ENCODE peak calls at places on chromosomes 12 and 14, in seven cellular contexts. H, L, Y, C, S, P and Q are unnamed samples.

GRCh38 chr12:91920276-91920675 is 225.4 kb downstream of the BTG1 start:
- DNase-seq in H (peak), L (no peak), Y (no peak), C (no peak), S (peak), P (peak), Q (peak)

GRCh38 chr14:75860561-75861160 is 121.1 kb downstream of the TGFB3 start:
- DNase-seq in H (no peak), L (no peak), Y (no peak), C (no peak), S (no peak), P (no peak), Q (no peak)

GRCh38 chr14:104750658-104751057 is 2.3 kb upstream of the SIVA1 start:
- DNase-seq in H (no peak), L (no peak), Y (no peak), C (no peak), S (no peak), P (no peak), Q (no peak)

GRCh38 chr12:19978193-19978592 is 390.1 kb upstream of the PDE3A start:
- DNase-seq in H (peak), L (no peak), Y (no peak), C (peak), S (peak), P (peak), Q (peak)

GRCh38 chr12:53530920-53531319 is 23.6 kb upstream of the NPFF start:
- DNase-seq in H (no peak), L (no peak), Y (no peak), C (no peak), S (peak), P (peak), Q (peak)

GRCh38 chr12:123660328-123660727 is 10.6 kb upstream of the TCTN2 start:
- DNase-seq in H (peak), L (no peak), Y (peak), C (peak), S (peak), P (peak), Q (peak)

GRCh38 chr14:99383457-99384428 is 96.9 kb downstream of the SETD3 start:
- DNase-seq in H (no peak), L (no peak), Y (no peak), C (no peak), S (no peak), P (no peak), Q (no peak)

GRCh38 chr14:75519394-75519793 is 2.9 kb upstream of the BATF start:
- DNase-seq in H (no peak), L (no peak), Y (no peak), C (no peak), S (no peak), P (no peak), Q (no peak)

GRCh38 chr12:52634266-52635056 is 16.1 kb upstream of the KRT73 start:
- DNase-seq in H (no peak), L (peak), Y (no peak), C (no peak), S (no peak), P (no peak), Q (no peak)

GRCh38 chr12:95718001-95718400 is 72.6 kb downstream of the NTN4 start:
- DNase-seq in H (no peak), L (no peak), Y (no peak), C (no peak), S (no peak), P (no peak), Q (no peak)

GRCh38 chr12:79327465-79327864 is 363.3 kb downstream of the PAWR start:
- DNase-seq in H (no peak), L (no peak), Y (no peak), C (no peak), S (no peak), P (no peak), Q (no peak)

GRCh38 chr12:90311561-90311960 is 602.9 kb upstream of the ATP2B1 start:
- DNase-seq in H (no peak), L (no peak), Y (no peak), C (no peak), S (no peak), P (no peak), Q (no peak)

GRCh38 chr12:105740970-105741725 is 397.6 kb downstream of the NUAK1 start:
- DNase-seq in H (peak), L (peak), Y (no peak), C (no peak), S (peak), P (peak), Q (peak)

GRCh38 chr12:69566603-69567002 is 18.7 kb upstream of the CCT2 start:
- DNase-seq in H (no peak), L (no peak), Y (no peak), C (no peak), S (no peak), P (no peak), Q (no peak)

GRCh38 chr12:119157528-119157927 is 21.2 kb upstream of the HSPB8 start:
- DNase-seq in H (no peak), L (no peak), Y (no peak), C (no peak), S (no peak), P (no peak), Q (no peak)

GRCh38 chr12:125140239-125140917 is 75.1 kb downstream of the AACS start:
- DNase-seq in H (no peak), L (no peak), Y (no peak), C (no peak), S (no peak), P (no peak), Q (no peak)

GRCh38 chr14:103854017-103854808 is 6.8 kb upstream of the PPP1R13B start:
- DNase-seq in H (no peak), L (no peak), Y (no peak), C (no peak), S (no peak), P (no peak), Q (no peak)

GRCh38 chr14:88323520-88324199 is 591 bp upstream of the KCNK10 start:
- DNase-seq in H (peak), L (no peak), Y (peak), C (no peak), S (no peak), P (peak), Q (peak)

GRCh38 chr14:22887260-22887989 is 4.4 kb downstream of the REM2 start:
- DNase-seq in H (peak), L (peak), Y (peak), C (no peak), S (peak), P (peak), Q (peak)

GRCh38 chr12:57724936-57725740 is 13.4 kb downstream of the AGAP2 start:
- DNase-seq in H (no peak), L (no peak), Y (no peak), C (no peak), S (no peak), P (no peak), Q (no peak)

GRCh38 chr14:34722723-34723545 is 8.5 kb upstream of the CFL2 start:
- DNase-seq in H (peak), L (no peak), Y (peak), C (peak), S (peak), P (peak), Q (peak)

DNA sequence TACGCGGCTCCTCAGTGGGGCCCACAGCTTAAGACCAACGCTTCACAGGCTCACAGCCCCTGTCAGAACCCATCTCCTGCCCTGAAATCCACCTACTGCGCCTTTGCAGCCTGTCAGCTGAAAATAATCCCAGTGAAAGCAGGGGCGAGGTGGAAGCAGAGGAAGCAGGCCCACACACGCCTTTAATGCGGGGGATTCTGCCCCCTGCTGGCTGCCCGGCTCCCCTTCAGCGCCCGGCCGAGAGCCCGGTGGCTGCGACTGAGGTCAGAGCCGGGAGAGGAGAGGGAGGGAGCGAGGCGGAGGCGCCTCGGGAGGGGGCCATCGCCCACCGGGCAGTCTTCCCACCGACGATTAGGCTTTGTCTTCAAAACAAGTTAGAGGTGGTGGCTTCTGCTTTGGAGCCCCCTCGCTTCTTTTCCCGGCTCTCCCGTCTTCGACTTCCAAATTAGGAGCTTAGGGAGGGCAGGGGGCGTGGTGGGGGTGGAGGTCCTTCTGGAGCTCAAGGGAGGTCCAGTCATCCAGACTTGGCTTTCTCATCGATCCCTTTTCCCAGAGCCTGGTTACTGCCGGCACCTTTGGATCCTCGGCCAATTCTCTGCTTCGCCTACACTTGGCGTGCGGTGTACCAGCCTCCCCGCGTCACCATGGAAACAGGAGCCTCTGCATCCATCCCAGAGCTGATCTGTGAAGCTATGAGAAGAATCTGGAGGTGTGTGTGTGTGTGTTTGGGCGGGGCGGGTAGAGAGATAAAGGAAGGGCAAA is 25.2 kb upstream of the RND1 start:
- DNase-seq in H (peak), L (peak), Y (peak), C (peak), S (peak), P (peak), Q (peak)
- H3K4me3 ChIP-seq in H (peak), L (no peak), Y (no peak), C (no peak), S (peak), P (peak), Q (peak)

GRCh38 chr14:26194816-26195215 is 403.0 kb downstream of the NOVA1 start:
- DNase-seq in H (no peak), L (no peak), Y (no peak), C (no peak), S (no peak), P (no peak), Q (no peak)

GRCh38 chr14:26191666-26192065 is 406.2 kb downstream of the NOVA1 start:
- DNase-seq in H (no peak), L (no peak), Y (no peak), C (no peak), S (peak), P (no peak), Q (no peak)

GRCh38 chr14:26187996-26188605 is 409.7 kb downstream of the NOVA1 start:
- DNase-seq in H (no peak), L (no peak), Y (no peak), C (no peak), S (peak), P (no peak), Q (peak)

GRCh38 chr14:26190644-26191043 is 407.2 kb downstream of the NOVA1 start:
- DNase-seq in H (peak), L (no peak), Y (no peak), C (no peak), S (peak), P (no peak), Q (peak)

DNA sequence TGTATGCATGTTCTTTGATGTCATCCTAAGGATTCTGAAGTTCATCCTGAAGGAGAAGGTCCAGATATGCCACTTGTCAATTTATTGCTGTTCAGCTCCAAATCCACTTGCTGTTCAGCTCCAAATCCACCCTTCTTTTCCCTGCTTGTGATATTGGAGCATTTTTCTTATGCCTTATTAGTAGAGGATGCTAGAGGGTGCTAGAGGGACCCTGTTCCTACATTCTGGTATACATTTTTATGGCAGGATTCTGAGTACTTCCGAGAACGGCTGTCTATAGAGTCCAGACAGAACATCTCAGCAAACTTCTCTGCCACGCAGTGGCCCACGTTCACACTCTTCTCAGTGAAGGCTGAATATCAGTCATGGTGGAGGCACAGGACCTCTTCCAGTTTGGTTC is 406.7 kb downstream of the NOVA1 start:
- DNase-seq in H (peak), L (no peak), Y (no peak), C (no peak), S (peak), P (no peak), Q (peak)
- TF ChIP-seq CTCF in H (peak), L (no peak), Y (no peak), C (no peak), S (peak), P (no peak), Q (peak)

GRCh38 chr14:51000566-51000965 is 56.3 kb upstream of the PYGL start:
- DNase-seq in H (no peak), L (no peak), Y (no peak), C (no peak), S (no peak), P (no peak), Q (no peak)

GRCh38 chr14:51006781-51007211 is 62.5 kb upstream of the PYGL start:
- DNase-seq in H (peak), L (peak), Y (no peak), C (peak), S (peak), P (peak), Q (no peak)

GRCh38 chr14:51004801-51005526 is 60.7 kb upstream of the PYGL start:
- DNase-seq in H (peak), L (peak), Y (no peak), C (no peak), S (peak), P (peak), Q (peak)

GRCh38 chr14:51002406-51002984 is 58.2 kb upstream of the PYGL start:
- DNase-seq in H (no peak), L (no peak), Y (no peak), C (no peak), S (no peak), P (no peak), Q (no peak)

GRCh38 chr14:51004352-51004800 is 60.1 kb upstream of the PYGL start:
- DNase-seq in H (no peak), L (no peak), Y (no peak), C (no peak), S (no peak), P (no peak), Q (no peak)
- H3K4me3 ChIP-seq in H (no peak), L (no peak), Y (no peak), C (no peak), S (no peak), P (no peak), Q (no peak)

DNA sequence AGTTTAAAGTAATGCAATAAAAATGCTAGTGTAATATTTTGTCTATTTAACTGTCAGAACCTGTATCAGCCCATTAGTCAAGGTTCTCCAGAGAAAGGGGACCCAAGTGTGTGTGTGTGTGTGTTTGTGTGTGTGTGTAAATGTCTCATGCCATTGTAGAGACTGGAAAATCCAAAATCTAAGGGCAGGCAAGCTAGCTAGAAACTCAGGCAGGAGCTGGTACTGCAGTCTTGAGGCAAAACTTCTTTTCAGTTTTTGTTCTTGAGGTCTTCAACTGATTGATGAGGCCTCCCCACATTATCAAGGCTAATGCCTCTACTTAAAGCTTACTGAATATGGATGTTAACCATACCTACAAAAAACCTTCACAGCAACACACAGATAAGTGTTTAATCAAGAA is 126.7 kb downstream of the PRKD1 start:
- DNase-seq in H (peak), L (no peak), Y (no peak), C (no peak), S (no peak), P (no peak), Q (peak)
- TF ChIP-seq CTCF in H (peak), L (no peak), Y (no peak), C (no peak), S (peak), P (no peak), Q (peak)

GRCh38 chr12:66236969-66237368 is 48.0 kb downstream of the IRAK3 start:
- DNase-seq in H (no peak), L (no peak), Y (no peak), C (no peak), S (no peak), P (no peak), Q (no peak)

GRCh38 chr12:66237505-66238175 is 48.6 kb downstream of the IRAK3 start:
- DNase-seq in H (no peak), L (no peak), Y (no peak), C (no peak), S (no peak), P (no peak), Q (no peak)

GRCh38 chr12:66239295-66239694 is 50.3 kb downstream of the IRAK3 start:
- DNase-seq in H (no peak), L (no peak), Y (no peak), C (no peak), S (no peak), P (no peak), Q (no peak)

GRCh38 chr12:66232258-66232657 is 43.2 kb downstream of the IRAK3 start:
- DNase-seq in H (no peak), L (no peak), Y (peak), C (no peak), S (no peak), P (no peak), Q (no peak)

DNA sequence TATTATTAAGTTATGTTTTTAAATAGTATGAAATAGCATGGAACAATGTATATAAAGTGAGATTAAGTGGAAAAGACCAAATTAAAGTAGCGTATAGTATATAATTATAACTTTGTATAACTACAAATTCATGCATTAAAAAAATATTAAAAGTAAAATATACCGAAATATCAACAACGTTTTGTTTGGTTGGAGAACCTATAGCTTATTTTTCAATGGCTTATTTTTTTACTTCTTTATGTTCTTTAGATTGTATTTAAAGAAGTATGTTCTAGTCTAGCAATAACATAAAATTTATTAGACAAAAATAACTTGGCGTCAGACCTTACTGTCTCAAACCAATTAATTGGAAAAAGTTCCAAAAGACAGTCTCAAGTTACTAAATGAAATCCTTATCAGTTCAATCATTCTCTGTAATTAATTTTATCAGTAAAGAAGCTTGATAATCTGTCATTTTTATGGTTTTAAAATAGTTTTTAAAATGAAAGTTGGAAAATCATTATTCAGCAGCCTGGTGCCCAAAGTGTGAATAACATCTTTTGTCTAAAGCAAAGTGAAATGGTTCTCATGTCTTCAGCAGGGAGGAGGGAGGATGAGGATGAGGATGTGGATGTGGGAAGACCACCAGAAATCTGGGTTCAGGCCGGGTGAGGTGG is 46.7 kb downstream of the IRAK3 start:
- DNase-seq in H (peak), L (no peak), Y (no peak), C (no peak), S (peak), P (peak), Q (peak)
- H3K4me3 ChIP-seq in H (peak), L (no peak), Y (peak), C (peak), S (peak), P (peak), Q (peak)